ENCODE peak calls at places on chromosomes 5 and 9, in eight cellular contexts. One of them, this sample, is unnamed.

GRCh38 chr5:95712347-95712958 is 18.7 kb upstream of the RHOBTB3 start:
- DNase-seq in T-helper 1 cell: no peak
- DNase-seq in C1 segment of cervical spinal cord: no peak
- DNase-seq in HCT116: peak; percentile 97
- DNase-seq in activated CD4-positive, alpha-beta T cell treated with anti-CD3 and anti-CD28 coated beads for 48 hours: peak; percentile 76
- DNase-seq in activated CD4-positive, alpha-beta memory T cell treated with anti-CD3 and anti-CD28 coated beads, Interleukin-2, amount 10 ng/mL, durations not matched to agents 7 days and 5 days: no peak
- DNase-seq in ELR: peak; percentile 99
- DNase-seq in EL: peak; percentile 95
- DNase-seq in this sample: peak; percentile 65

GRCh38 chr5:75450069-75450468 is 61.4 kb downstream of the CERT1 start:
- DNase-seq in T-helper 1 cell: no peak
- DNase-seq in HCT116: no peak
- DNase-seq in activated CD4-positive, alpha-beta T cell treated with anti-CD3 and anti-CD28 coated beads for 48 hours: no peak
- DNase-seq in ELR: no peak
- DNase-seq in EL: no peak
- DNase-seq in activated CD4-positive, alpha-beta memory T cell treated with anti-CD3 and anti-CD28 coated beads, Interleukin-2, amount 10 ng/mL, durations not matched to agents 7 days and 5 days: no peak
- DNase-seq in C1 segment of cervical spinal cord: no peak
- DNase-seq in this sample: no peak

GRCh38 chr5:150514708-150515211 is 6.8 kb downstream of the NDST1 start:
- DNase-seq in ELR: peak; percentile 83
- DNase-seq in activated CD4-positive, alpha-beta memory T cell treated with anti-CD3 and anti-CD28 coated beads, Interleukin-2, amount 10 ng/mL, durations not matched to agents 7 days and 5 days: no peak
- DNase-seq in EL: peak; percentile 84
- DNase-seq in C1 segment of cervical spinal cord: peak; percentile 20
- DNase-seq in HCT116: no peak
- DNase-seq in T-helper 1 cell: no peak
- DNase-seq in activated CD4-positive, alpha-beta T cell treated with anti-CD3 and anti-CD28 coated beads for 48 hours: no peak
- DNase-seq in this sample: no peak

GRCh38 chr9:92954078-92954861 is 6.9 kb downstream of the FGD3 start:
- DNase-seq in activated CD4-positive, alpha-beta T cell treated with anti-CD3 and anti-CD28 coated beads for 48 hours: peak; percentile 85
- DNase-seq in EL: peak; percentile 48
- DNase-seq in C1 segment of cervical spinal cord: no peak
- DNase-seq in T-helper 1 cell: peak; percentile 59
- DNase-seq in HCT116: peak; percentile 44
- DNase-seq in ELR: peak; percentile 70
- DNase-seq in activated CD4-positive, alpha-beta memory T cell treated with anti-CD3 and anti-CD28 coated beads, Interleukin-2, amount 10 ng/mL, durations not matched to agents 7 days and 5 days: peak; percentile 88
- DNase-seq in this sample: peak; percentile 83

GRCh38 chr9:71446499-71447411 is 321.6 kb downstream of the CEMIP2 start:
- DNase-seq in C1 segment of cervical spinal cord: peak; percentile 80
- DNase-seq in ELR: peak; percentile 49
- DNase-seq in T-helper 1 cell: no peak
- DNase-seq in activated CD4-positive, alpha-beta T cell treated with anti-CD3 and anti-CD28 coated beads for 48 hours: peak; percentile 63
- DNase-seq in EL: peak; percentile 57
- DNase-seq in HCT116: no peak
- DNase-seq in activated CD4-positive, alpha-beta memory T cell treated with anti-CD3 and anti-CD28 coated beads, Interleukin-2, amount 10 ng/mL, durations not matched to agents 7 days and 5 days: peak; percentile 43
- DNase-seq in this sample: peak; percentile 49

GRCh38 chr5:138246334-138246733 is 28.1 kb downstream of the GFRA3 start:
- DNase-seq in ELR: no peak
- DNase-seq in activated CD4-positive, alpha-beta T cell treated with anti-CD3 and anti-CD28 coated beads for 48 hours: no peak
- DNase-seq in EL: no peak
- DNase-seq in C1 segment of cervical spinal cord: no peak
- DNase-seq in activated CD4-positive, alpha-beta memory T cell treated with anti-CD3 and anti-CD28 coated beads, Interleukin-2, amount 10 ng/mL, durations not matched to agents 7 days and 5 days: no peak
- DNase-seq in T-helper 1 cell: no peak
- DNase-seq in HCT116: no peak
- DNase-seq in this sample: no peak

GRCh38 chr5:149851211-149851610 is 93.4 kb downstream of the PDE6A start:
- DNase-seq in ELR: no peak
- DNase-seq in activated CD4-positive, alpha-beta memory T cell treated with anti-CD3 and anti-CD28 coated beads, Interleukin-2, amount 10 ng/mL, durations not matched to agents 7 days and 5 days: no peak
- DNase-seq in T-helper 1 cell: no peak
- DNase-seq in EL: no peak
- DNase-seq in HCT116: no peak
- DNase-seq in C1 segment of cervical spinal cord: no peak
- DNase-seq in activated CD4-positive, alpha-beta T cell treated with anti-CD3 and anti-CD28 coated beads for 48 hours: no peak
- DNase-seq in this sample: no peak

GRCh38 chr5:72109625-72110024 is 2.4 kb downstream of the MAP1B start:
- DNase-seq in EL: no peak
- DNase-seq in HCT116: no peak
- DNase-seq in T-helper 1 cell: no peak
- DNase-seq in activated CD4-positive, alpha-beta memory T cell treated with anti-CD3 and anti-CD28 coated beads, Interleukin-2, amount 10 ng/mL, durations not matched to agents 7 days and 5 days: no peak
- DNase-seq in C1 segment of cervical spinal cord: peak; percentile 43
- DNase-seq in ELR: no peak
- DNase-seq in activated CD4-positive, alpha-beta T cell treated with anti-CD3 and anti-CD28 coated beads for 48 hours: no peak
- DNase-seq in this sample: no peak

GRCh38 chr9:8782237-8782636 is 982.7 kb upstream of the DMAC1 start:
- DNase-seq in HCT116: no peak
- DNase-seq in ELR: no peak
- DNase-seq in T-helper 1 cell: no peak
- DNase-seq in activated CD4-positive, alpha-beta T cell treated with anti-CD3 and anti-CD28 coated beads for 48 hours: no peak
- DNase-seq in C1 segment of cervical spinal cord: no peak
- DNase-seq in activated CD4-positive, alpha-beta memory T cell treated with anti-CD3 and anti-CD28 coated beads, Interleukin-2, amount 10 ng/mL, durations not matched to agents 7 days and 5 days: no peak
- DNase-seq in EL: no peak
- DNase-seq in this sample: no peak

GRCh38 chr5:62653001-62653863 is 74.6 kb downstream of the LRRC70 start:
- DNase-seq in T-helper 1 cell: no peak
- DNase-seq in activated CD4-positive, alpha-beta memory T cell treated with anti-CD3 and anti-CD28 coated beads, Interleukin-2, amount 10 ng/mL, durations not matched to agents 7 days and 5 days: no peak
- DNase-seq in C1 segment of cervical spinal cord: no peak
- DNase-seq in activated CD4-positive, alpha-beta T cell treated with anti-CD3 and anti-CD28 coated beads for 48 hours: no peak
- DNase-seq in ELR: no peak
- DNase-seq in EL: peak; percentile 13
- DNase-seq in HCT116: no peak
- DNase-seq in this sample: no peak

GRCh38 chr5:115098041-115098702 is 71.5 kb downstream of the TRIM36 start:
- DNase-seq in activated CD4-positive, alpha-beta T cell treated with anti-CD3 and anti-CD28 coated beads for 48 hours: peak; percentile 39
- DNase-seq in C1 segment of cervical spinal cord: no peak
- DNase-seq in HCT116: peak; percentile 42
- DNase-seq in activated CD4-positive, alpha-beta memory T cell treated with anti-CD3 and anti-CD28 coated beads, Interleukin-2, amount 10 ng/mL, durations not matched to agents 7 days and 5 days: peak; percentile 31
- DNase-seq in EL: peak; percentile 54
- DNase-seq in ELR: peak; percentile 70
- DNase-seq in T-helper 1 cell: no peak
- DNase-seq in this sample: no peak

GRCh38 chr5:61245486-61245885 is 83.2 kb upstream of the SMIM15 start:
- DNase-seq in activated CD4-positive, alpha-beta memory T cell treated with anti-CD3 and anti-CD28 coated beads, Interleukin-2, amount 10 ng/mL, durations not matched to agents 7 days and 5 days: no peak
- DNase-seq in HCT116: no peak
- DNase-seq in C1 segment of cervical spinal cord: no peak
- DNase-seq in T-helper 1 cell: no peak
- DNase-seq in activated CD4-positive, alpha-beta T cell treated with anti-CD3 and anti-CD28 coated beads for 48 hours: no peak
- DNase-seq in EL: peak; percentile 12
- DNase-seq in ELR: no peak
- DNase-seq in this sample: no peak

GRCh38 chr9:4262735-4263141 is 37.1 kb downstream of the GLIS3 start:
- DNase-seq in activated CD4-positive, alpha-beta T cell treated with anti-CD3 and anti-CD28 coated beads for 48 hours: no peak
- DNase-seq in T-helper 1 cell: no peak
- DNase-seq in C1 segment of cervical spinal cord: no peak
- DNase-seq in ELR: peak; percentile 97
- DNase-seq in HCT116: peak; percentile 81
- DNase-seq in EL: peak; percentile 97
- DNase-seq in activated CD4-positive, alpha-beta memory T cell treated with anti-CD3 and anti-CD28 coated beads, Interleukin-2, amount 10 ng/mL, durations not matched to agents 7 days and 5 days: no peak
- DNase-seq in this sample: no peak

GRCh38 chr9:38129366-38129765 is 60.3 kb upstream of the SHB start:
- DNase-seq in ELR: no peak
- DNase-seq in C1 segment of cervical spinal cord: no peak
- DNase-seq in EL: no peak
- DNase-seq in activated CD4-positive, alpha-beta T cell treated with anti-CD3 and anti-CD28 coated beads for 48 hours: no peak
- DNase-seq in activated CD4-positive, alpha-beta memory T cell treated with anti-CD3 and anti-CD28 coated beads, Interleukin-2, amount 10 ng/mL, durations not matched to agents 7 days and 5 days: no peak
- DNase-seq in T-helper 1 cell: no peak
- DNase-seq in HCT116: no peak
- DNase-seq in this sample: no peak

GRCh38 chr5:141843156-141843927 is 34.9 kb downstream of the PCDH1 start:
- DNase-seq in HCT116: no peak
- DNase-seq in EL: peak; percentile 70
- DNase-seq in T-helper 1 cell: no peak
- DNase-seq in activated CD4-positive, alpha-beta T cell treated with anti-CD3 and anti-CD28 coated beads for 48 hours: no peak
- DNase-seq in C1 segment of cervical spinal cord: no peak
- DNase-seq in ELR: peak; percentile 68
- DNase-seq in activated CD4-positive, alpha-beta memory T cell treated with anti-CD3 and anti-CD28 coated beads, Interleukin-2, amount 10 ng/mL, durations not matched to agents 7 days and 5 days: no peak
- DNase-seq in this sample: no peak

GRCh38 chr5:123297866-123298265 is 125.3 kb downstream of the CEP120 start:
- DNase-seq in EL: peak; percentile 1
- DNase-seq in HCT116: no peak
- DNase-seq in T-helper 1 cell: no peak
- DNase-seq in activated CD4-positive, alpha-beta memory T cell treated with anti-CD3 and anti-CD28 coated beads, Interleukin-2, amount 10 ng/mL, durations not matched to agents 7 days and 5 days: no peak
- DNase-seq in C1 segment of cervical spinal cord: no peak
- DNase-seq in activated CD4-positive, alpha-beta T cell treated with anti-CD3 and anti-CD28 coated beads for 48 hours: no peak
- DNase-seq in ELR: no peak
- DNase-seq in this sample: no peak

GRCh38 chr9:99906403-99907207 is at the start of gene STX17:
- DNase-seq in activated CD4-positive, alpha-beta memory T cell treated with anti-CD3 and anti-CD28 coated beads, Interleukin-2, amount 10 ng/mL, durations not matched to agents 7 days and 5 days: peak; percentile 79
- DNase-seq in T-helper 1 cell: peak; percentile 73
- DNase-seq in EL: peak; percentile 80
- DNase-seq in C1 segment of cervical spinal cord: peak; percentile 78
- DNase-seq in ELR: peak; percentile 82
- DNase-seq in HCT116: peak; percentile 54
- DNase-seq in activated CD4-positive, alpha-beta T cell treated with anti-CD3 and anti-CD28 coated beads for 48 hours: peak; percentile 80
- DNase-seq in this sample: peak; percentile 88

GRCh38 chr5:173187054-173187743 is 42.9 kb downstream of the BNIP1 start:
- DNase-seq in EL: no peak
- DNase-seq in HCT116: peak; percentile 12
- DNase-seq in activated CD4-positive, alpha-beta memory T cell treated with anti-CD3 and anti-CD28 coated beads, Interleukin-2, amount 10 ng/mL, durations not matched to agents 7 days and 5 days: peak; percentile 22
- DNase-seq in activated CD4-positive, alpha-beta T cell treated with anti-CD3 and anti-CD28 coated beads for 48 hours: peak; percentile 24
- DNase-seq in C1 segment of cervical spinal cord: no peak
- DNase-seq in T-helper 1 cell: no peak
- DNase-seq in ELR: peak; percentile 20
- DNase-seq in this sample: peak; percentile 27

GRCh38 chr5:73415617-73416016 is 33.0 kb downstream of the FOXD1 start:
- DNase-seq in C1 segment of cervical spinal cord: no peak
- DNase-seq in ELR: no peak
- DNase-seq in T-helper 1 cell: no peak
- DNase-seq in activated CD4-positive, alpha-beta T cell treated with anti-CD3 and anti-CD28 coated beads for 48 hours: no peak
- DNase-seq in HCT116: no peak
- DNase-seq in EL: no peak
- DNase-seq in activated CD4-positive, alpha-beta memory T cell treated with anti-CD3 and anti-CD28 coated beads, Interleukin-2, amount 10 ng/mL, durations not matched to agents 7 days and 5 days: no peak
- DNase-seq in this sample: no peak

GRCh38 chr9:88425538-88425950 is 37.3 kb downstream of the SPIN1 start:
- DNase-seq in EL: peak; percentile 62
- DNase-seq in T-helper 1 cell: no peak
- DNase-seq in HCT116: no peak
- DNase-seq in ELR: peak; percentile 48
- DNase-seq in activated CD4-positive, alpha-beta T cell treated with anti-CD3 and anti-CD28 coated beads for 48 hours: no peak
- DNase-seq in C1 segment of cervical spinal cord: no peak
- DNase-seq in activated CD4-positive, alpha-beta memory T cell treated with anti-CD3 and anti-CD28 coated beads, Interleukin-2, amount 10 ng/mL, durations not matched to agents 7 days and 5 days: no peak
- DNase-seq in this sample: no peak

GRCh38 chr9:19229725-19230355 is 653 bp upstream of the DENND4C start:
- DNase-seq in activated CD4-positive, alpha-beta memory T cell treated with anti-CD3 and anti-CD28 coated beads, Interleukin-2, amount 10 ng/mL, durations not matched to agents 7 days and 5 days: no peak
- DNase-seq in activated CD4-positive, alpha-beta T cell treated with anti-CD3 and anti-CD28 coated beads for 48 hours: peak; percentile 68
- DNase-seq in ELR: peak; percentile 65
- DNase-seq in EL: peak; percentile 67
- DNase-seq in T-helper 1 cell: peak; percentile 42
- DNase-seq in HCT116: peak; percentile 36
- DNase-seq in C1 segment of cervical spinal cord: peak; percentile 91
- DNase-seq in this sample: peak; percentile 71

GRCh38 chr9:135944444-135945252 is 16.5 kb downstream of the UBAC1 start:
- DNase-seq in HCT116: no peak
- DNase-seq in activated CD4-positive, alpha-beta T cell treated with anti-CD3 and anti-CD28 coated beads for 48 hours: no peak
- DNase-seq in ELR: no peak
- DNase-seq in C1 segment of cervical spinal cord: no peak
- DNase-seq in activated CD4-positive, alpha-beta memory T cell treated with anti-CD3 and anti-CD28 coated beads, Interleukin-2, amount 10 ng/mL, durations not matched to agents 7 days and 5 days: no peak
- DNase-seq in T-helper 1 cell: no peak
- DNase-seq in EL: no peak
- DNase-seq in this sample: no peak

GRCh38 chr9:89695441-89695891 is 90.7 kb downstream of the GADD45G start:
- DNase-seq in T-helper 1 cell: no peak
- DNase-seq in activated CD4-positive, alpha-beta memory T cell treated with anti-CD3 and anti-CD28 coated beads, Interleukin-2, amount 10 ng/mL, durations not matched to agents 7 days and 5 days: no peak
- DNase-seq in ELR: no peak
- DNase-seq in activated CD4-positive, alpha-beta T cell treated with anti-CD3 and anti-CD28 coated beads for 48 hours: no peak
- DNase-seq in C1 segment of cervical spinal cord: no peak
- DNase-seq in EL: no peak
- DNase-seq in HCT116: no peak
- DNase-seq in this sample: no peak

GRCh38 chr9:114616684-114617520 is 5.8 kb downstream of the TMEM268 start:
- DNase-seq in activated CD4-positive, alpha-beta memory T cell treated with anti-CD3 and anti-CD28 coated beads, Interleukin-2, amount 10 ng/mL, durations not matched to agents 7 days and 5 days: no peak
- DNase-seq in T-helper 1 cell: no peak
- DNase-seq in activated CD4-positive, alpha-beta T cell treated with anti-CD3 and anti-CD28 coated beads for 48 hours: peak; percentile 12
- DNase-seq in EL: no peak
- DNase-seq in HCT116: no peak
- DNase-seq in C1 segment of cervical spinal cord: no peak
- DNase-seq in ELR: no peak
- DNase-seq in this sample: no peak

GRCh38 chr5:135439426-135440205 is 7.5 kb downstream of the DCANP1 start:
- DNase-seq in ELR: no peak
- DNase-seq in activated CD4-positive, alpha-beta T cell treated with anti-CD3 and anti-CD28 coated beads for 48 hours: no peak
- DNase-seq in activated CD4-positive, alpha-beta memory T cell treated with anti-CD3 and anti-CD28 coated beads, Interleukin-2, amount 10 ng/mL, durations not matched to agents 7 days and 5 days: peak; percentile 14
- DNase-seq in HCT116: no peak
- DNase-seq in T-helper 1 cell: no peak
- DNase-seq in EL: no peak
- DNase-seq in C1 segment of cervical spinal cord: no peak
- DNase-seq in this sample: peak; percentile 9

GRCh38 chr5:56454219-56454862 is 221.2 kb upstream of the ANKRD55 start:
- DNase-seq in C1 segment of cervical spinal cord: no peak
- DNase-seq in T-helper 1 cell: no peak
- DNase-seq in ELR: no peak
- DNase-seq in activated CD4-positive, alpha-beta memory T cell treated with anti-CD3 and anti-CD28 coated beads, Interleukin-2, amount 10 ng/mL, durations not matched to agents 7 days and 5 days: peak; percentile 45
- DNase-seq in HCT116: no peak
- DNase-seq in EL: no peak
- DNase-seq in activated CD4-positive, alpha-beta T cell treated with anti-CD3 and anti-CD28 coated beads for 48 hours: no peak
- DNase-seq in this sample: no peak

This sample was measured in stimulated activated CD8-positive, alpha-beta memory T cell treated with anti-CD3 and anti-CD28 coated beads, Interleukin-4, amount 100 ng/mL, for 48 hours.